ENCODE peak calls at places on chromosomes 3 and 15, in four cellular contexts. D is HuH-7.5, B is HTR-8/SVneo, G is substantia nigra. M is an unnamed sample.
A peak's percentile ranks its signal among the peaks of the same experiment; 100 is the strongest.

GRCh38 chr3:87333393-87333892 is 57.1 kb upstream of the POU1F1 start:
- DNase-seq in D (no peak), B (peak; percentile 57), G (no peak), M (peak; percentile 71)

GRCh38 chr3:38823722-38824121 is 7.7 kb upstream of the SCN10A start:
- DNase-seq in D (no peak), B (no peak), G (no peak), M (no peak)

GRCh38 chr15:49265911-49266310 is 95.9 kb downstream of the GALK2 start:
- DNase-seq in D (no peak), B (no peak), G (no peak), M (no peak)

GRCh38 chr15:41438206-41438605 is 21.3 kb downstream of the RTF1 start:
- DNase-seq in D (no peak), B (no peak), G (no peak), M (peak; percentile 6)

GRCh38 chr3:38004415-38005075 is 14.0 kb downstream of the VILL start:
- DNase-seq in D (peak; percentile 89), B (peak; percentile 50), G (peak; percentile 73), M (peak; percentile 51)

GRCh38 chr3:18987862-18988447 is 160.4 kb upstream of the KCNH8 start:
- DNase-seq in D (no peak), B (no peak), G (no peak), M (no peak)

GRCh38 chr15:72182673-72183072 is 14.9 kb downstream of the GRAMD2A start:
- DNase-seq in D (peak; percentile 66), B (no peak), G (no peak), M (peak; percentile 28)

GRCh38 chr15:99536422-99537033 is 29.3 kb upstream of the MEF2A start:
- DNase-seq in D (no peak), B (peak; percentile 56), G (peak; percentile 20), M (no peak)

GRCh38 chr15:70526221-70526973 is 237.0 kb downstream of the UACA start:
- DNase-seq in D (no peak), B (peak; percentile 92), G (no peak), M (peak; percentile 85)

GRCh38 chr3:49727924-49728361 is 4.2 kb upstream of the GMPPB start:
- DNase-seq in D (no peak), B (no peak), G (no peak), M (no peak)

GRCh38 chr3:23938657-23939056 is 6.4 kb upstream of the NR1D2 start:
- DNase-seq in D (no peak), B (no peak), G (no peak), M (no peak)

GRCh38 chr3:151431940-151432339 is 28.9 kb downstream of the IGSF10 start:
- DNase-seq in D (no peak), B (no peak), G (no peak), M (peak; percentile 58)

GRCh38 chr3:43062556-43063040 is 43.3 kb downstream of the POMGNT2 start:
- DNase-seq in D (no peak), B (no peak), G (no peak), M (no peak)

GRCh38 chr3:107752202-107752990 is 229.6 kb downstream of the BBX start:
- DNase-seq in D (no peak), B (no peak), G (no peak), M (peak; percentile 41)

GRCh38 chr3:197519801-197520211 is 36.0 kb downstream of the BDH1 start:
- DNase-seq in D (no peak), B (no peak), G (no peak), M (no peak)

GRCh38 chr15:63545520-63545919 is 41.1 kb downstream of the USP3 start:
- DNase-seq in D (no peak), B (no peak), G (no peak), M (no peak)

GRCh38 chr3:150370982-150371381 is 37.1 kb upstream of the TSC22D2 start:
- DNase-seq in D (no peak), B (no peak), G (no peak), M (no peak)

GRCh38 chr15:96416934-96417759 is 86.6 kb downstream of the NR2F2 start:
- DNase-seq in D (no peak), B (no peak), G (no peak), M (peak; percentile 16)

GRCh38 chr3:138314751-138315150 is 14.9 kb downstream of the NME9 start:
- DNase-seq in D (no peak), B (no peak), G (no peak), M (no peak)

GRCh38 chr3:46935168-46935858 is 41.2 kb downstream of the CCDC12 start:
- DNase-seq in D (peak; percentile 71), B (peak; percentile 97), G (peak; percentile 76), M (peak; percentile 98)

GRCh38 chr3:188320757-188321156 is 166.8 kb downstream of the LPP start:
- DNase-seq in D (no peak), B (peak; percentile 26), G (no peak), M (no peak)

GRCh38 chr3:3192481-3192764 is 12.9 kb upstream of the CRBN start:
- DNase-seq in D (no peak), B (no peak), G (no peak), M (no peak)

GRCh38 chr3:125461896-125462295 is 58.1 kb downstream of the SNX4 start:
- DNase-seq in D (no peak), B (no peak), G (no peak), M (no peak)

GRCh38 chr3:64158334-64158733 is 66.9 kb downstream of the PRICKLE2 start:
- DNase-seq in D (no peak), B (no peak), G (no peak), M (no peak)

GRCh38 chr15:99361541-99362185 is 110.4 kb downstream of the LRRC28 start:
- DNase-seq in D (no peak), B (no peak), G (no peak), M (peak; percentile 44)

GRCh38 chr3:125357032-125357658 is 18.0 kb downstream of the ZNF148 start:
- DNase-seq in D (no peak), B (no peak), G (peak; percentile 30), M (peak; percentile 49)

GRCh38 chr3:57681691-57682090 is 11.2 kb downstream of the DENND6A start:
- DNase-seq in D (no peak), B (no peak), G (no peak), M (no peak)